ENCODE peak calls at places on chromosomes 3 and 15, in four cellular contexts. J is neural progenitor cell, Y is MM.1S, H is right lobe of liver. O is an unnamed sample. For H3K27me3 and H3K4me1, the result is how much of the 10 kb centered on the place peaks cover.

GRCh38 chr15:42707873-42708544 is 28.9 kb downstream of the CDAN1 start:
- DNase-seq in J (no peak), Y (no peak), H (no peak), O (no peak)

GRCh38 chr15:52682200-52682599 is 3.0 kb upstream of the ATOSA start:
- DNase-seq in J (no peak), Y (no peak), H (no peak), O (no peak)

GRCh38 chr3:29538610-29538958 is 257.7 kb downstream of the RBMS3 start:
- DNase-seq in J (no peak), Y (no peak), H (no peak), O (no peak)

GRCh38 chr3:184172681-184173373 is 1.8 kb upstream of the AP2M1 start:
- DNase-seq in J (no peak), Y (no peak), H (no peak), O (peak)

GRCh38 chr3:194573680-194574437 is 59.4 kb downstream of the TMEM44 start:
- DNase-seq in J (peak), Y (peak), H (no peak), O (peak)

GRCh38 chr15:45892182-45892581 is 257.4 kb downstream of the SQOR start:
- DNase-seq in J (no peak), Y (no peak), H (no peak), O (no peak)

GRCh38 chr15:44015555-44015954 is 179.5 kb downstream of the FRMD5 start:
- DNase-seq in J (no peak), Y (no peak), H (no peak), O (no peak)

GRCh38 chr3:195761031-195761430 is 40.3 kb downstream of the MUC20 start:
- DNase-seq in J (no peak), Y (no peak), H (no peak), O (no peak)

GRCh38 chr3:195828762-195829161 is 17.0 kb upstream of the MUC4 start:
- DNase-seq in J (no peak), Y (no peak), H (no peak), O (no peak)

GRCh38 chr15:50114381-50114780 is 4.7 kb downstream of the ATP8B4 start:
- DNase-seq in J (no peak), Y (no peak), H (no peak), O (no peak)

GRCh38 chr3:67531149-67532101 is 123.0 kb downstream of the SUCLG2 start:
- DNase-seq in J (no peak), Y (no peak), H (no peak), O (no peak)

GRCh38 chr15:66164788-66165187 is 88.8 kb downstream of the MEGF11 start:
- DNase-seq in J (no peak), Y (no peak), H (no peak), O (no peak)

GRCh38 chr15:52247032-52247431 is 48.6 kb downstream of the MYO5C start:
- DNase-seq in J (no peak), Y (no peak), H (no peak), O (no peak)

GRCh38 chr3:149448331-149448831 is 26.1 kb upstream of the TM4SF4 start:
- DNase-seq in J (no peak), Y (no peak), H (no peak), O (no peak)

GRCh38 chr3:106850429-106850828 is 526.8 kb upstream of the CCDC54 start:
- DNase-seq in J (no peak), Y (no peak), H (no peak), O (peak)

GRCh38 chr15:80456517-80457497 is 52.6 kb downstream of the ARNT2 start:
- DNase-seq in J (no peak), Y (no peak), H (no peak), O (no peak)

GRCh38 chr3:43153189-43154083 is 47.6 kb upstream of the POMGNT2 start:
- DNase-seq in J (peak), Y (no peak), H (no peak), O (no peak)

GRCh38 chr3:191217331-191217730 is 18.3 kb downstream of the OSTN start:
- DNase-seq in J (no peak), Y (no peak), H (no peak), O (no peak)

GRCh38 chr3:27607370-27607769 is 114.8 kb downstream of the EOMES start:
- DNase-seq in J (peak), Y (no peak), H (no peak), O (peak)

GRCh38 chr3:135218304-135218703 is 423.2 kb downstream of the EPHB1 start:
- DNase-seq in J (no peak), Y (no peak), H (no peak), O (no peak)

GRCh38 chr3:94307588-94307987 is 244.7 kb downstream of the NSUN3 start:
- DNase-seq in J (no peak), Y (no peak), H (no peak), O (no peak)

GRCh38 chr3:160629491-160629890 is 47.5 kb upstream of the ARL14 start:
- DNase-seq in J (no peak), Y (no peak), H (no peak), O (peak)

GRCh38 chr3:156602424-156602823 is 47.5 kb upstream of the SSR3 start:
- DNase-seq in J (no peak), Y (no peak), H (no peak), O (no peak)

GRCh38 chr3:79081285-79081684 is 686.5 kb downstream of the ROBO1 start:
- DNase-seq in J (peak), Y (no peak), H (no peak), O (no peak)

GRCh38 chr3:31196881-31197364 is 302.5 kb upstream of the GADL1 start:
- DNase-seq in J (no peak), Y (no peak), H (no peak), O (peak)

GRCh38 chr3:177401375-177401774 is 204.1 kb upstream of the TBL1XR1 start:
- DNase-seq in J (no peak), Y (no peak), H (no peak), O (no peak)

GRCh38 chr15:93070136-93070535 is 18.9 kb downstream of the RGMA start:
- DNase-seq in J (no peak), Y (no peak), H (no peak), O (no peak)
- H3K27me3 ChIP-seq in J (under half), Y (under half), H (under half), O (under half)

GRCh38 chr3:71131893-71132314 is 451.6 kb downstream of the FOXP1 start:
- DNase-seq in J (no peak), Y (no peak), H (no peak), O (no peak)
- H3K4me1 ChIP-seq in J (under half), Y (under half), H (under half), O (half or more)

GRCh38 chr3:163481738-163482137 is 1596.6 kb downstream of the SI start:
- DNase-seq in J (no peak), Y (no peak), H (no peak), O (no peak)

GRCh38 chr3:163474766-163475165 is 1603.5 kb downstream of the SI start:
- DNase-seq in J (no peak), Y (peak), H (no peak), O (no peak)

GRCh38 chr3:163476179-163476578 is 1602.1 kb downstream of the SI start:
- DNase-seq in J (no peak), Y (no peak), H (no peak), O (peak)
- TF ChIP-seq CTCF in J (peak), Y (peak), H (no peak), O (no peak)

DNA sequence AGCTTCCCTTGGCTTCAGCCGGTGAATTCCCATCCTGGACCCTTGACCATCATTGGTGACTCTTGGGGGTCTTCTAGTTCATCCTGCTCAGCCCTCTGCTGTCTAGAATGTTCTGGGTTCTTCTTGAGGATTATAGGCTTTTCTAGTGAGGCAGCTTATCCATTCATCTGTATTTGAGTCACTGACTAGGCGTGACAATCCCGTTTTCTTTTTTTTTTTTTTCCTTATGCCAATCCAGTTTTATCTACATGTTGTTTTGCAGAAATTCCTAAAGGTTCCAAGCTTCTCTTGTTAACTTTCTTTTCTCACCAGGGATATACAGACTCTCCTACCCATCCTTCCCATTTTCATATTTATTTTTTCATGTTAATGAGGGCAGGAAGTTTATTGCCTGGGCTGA is 6.6 kb upstream of the TRAK1 start:
- DNase-seq in J (no peak), Y (no peak), H (no peak), O (no peak)
- H3K27me3 ChIP-seq in J (under half), Y (under half), H (under half), O (under half)

O was measured in cardiac muscle cell.